ENCODE peak calls at places on chromosome 1, in nine cellular contexts. One of them, this sample, is unnamed. For H3K4me1, the result is how much of the 10 kb centered on the place peaks cover.

GRCh38 chr1:108049083-108049819 is 84.3 kb upstream of the VAV3 start:
- DNase-seq in neuronal stem cell: no peak
- DNase-seq in cardiac muscle cell: peak
- DNase-seq in Caco-2: peak
- DNase-seq in adipocyte: peak
- DNase-seq in effector memory CD4-positive, alpha-beta T cell: no peak
- DNase-seq in SJSA1: no peak
- DNase-seq in IMR-90: no peak
- DNase-seq in body of pancreas: peak
- DNase-seq in this sample: peak

GRCh38 chr1:118788372-118788955 is 199.7 kb downstream of the TBX15 start:
- DNase-seq in cardiac muscle cell: no peak
- DNase-seq in Caco-2: no peak
- DNase-seq in SJSA1: no peak
- DNase-seq in body of pancreas: no peak
- DNase-seq in IMR-90: no peak
- DNase-seq in neuronal stem cell: no peak
- DNase-seq in adipocyte: no peak
- DNase-seq in effector memory CD4-positive, alpha-beta T cell: no peak
- DNase-seq in this sample: peak

GRCh38 chr1:152861374-152861773 is 1.6 kb downstream of the LCE7A start:
- DNase-seq in body of pancreas: no peak
- DNase-seq in Caco-2: no peak
- DNase-seq in adipocyte: no peak
- DNase-seq in SJSA1: no peak
- DNase-seq in cardiac muscle cell: no peak
- DNase-seq in effector memory CD4-positive, alpha-beta T cell: no peak
- DNase-seq in IMR-90: no peak
- DNase-seq in neuronal stem cell: no peak
- DNase-seq in this sample: no peak

GRCh38 chr1:84339503-84339902 is 38.0 kb downstream of the SAMD13 start:
- DNase-seq in Caco-2: no peak
- DNase-seq in IMR-90: peak
- DNase-seq in body of pancreas: no peak
- DNase-seq in adipocyte: no peak
- DNase-seq in effector memory CD4-positive, alpha-beta T cell: no peak
- DNase-seq in SJSA1: no peak
- DNase-seq in cardiac muscle cell: no peak
- DNase-seq in neuronal stem cell: no peak
- DNase-seq in this sample: no peak

GRCh38 chr1:193685986-193686385 is 499.6 kb upstream of the B3GALT2 start:
- DNase-seq in cardiac muscle cell: no peak
- DNase-seq in adipocyte: no peak
- DNase-seq in body of pancreas: no peak
- DNase-seq in neuronal stem cell: no peak
- DNase-seq in IMR-90: no peak
- DNase-seq in effector memory CD4-positive, alpha-beta T cell: no peak
- DNase-seq in Caco-2: no peak
- DNase-seq in SJSA1: no peak
- DNase-seq in this sample: no peak

GRCh38 chr1:176705585-176705984 is 242.6 kb downstream of the PAPPA2 start:
- DNase-seq in adipocyte: no peak
- DNase-seq in SJSA1: no peak
- DNase-seq in cardiac muscle cell: no peak
- DNase-seq in body of pancreas: no peak
- DNase-seq in Caco-2: no peak
- DNase-seq in IMR-90: no peak
- DNase-seq in effector memory CD4-positive, alpha-beta T cell: no peak
- DNase-seq in neuronal stem cell: no peak
- DNase-seq in this sample: no peak

GRCh38 chr1:45863117-45863670 is 59.8 kb downstream of the MAST2 start:
- DNase-seq in cardiac muscle cell: no peak
- DNase-seq in adipocyte: no peak
- DNase-seq in effector memory CD4-positive, alpha-beta T cell: no peak
- DNase-seq in Caco-2: no peak
- DNase-seq in body of pancreas: no peak
- DNase-seq in neuronal stem cell: no peak
- DNase-seq in SJSA1: no peak
- DNase-seq in IMR-90: no peak
- DNase-seq in this sample: no peak

GRCh38 chr1:85580046-85580411 is 532 bp upstream of the CCN1 start:
- DNase-seq in SJSA1: peak
- DNase-seq in IMR-90: peak
- DNase-seq in Caco-2: peak
- DNase-seq in body of pancreas: peak
- DNase-seq in adipocyte: peak
- DNase-seq in neuronal stem cell: no peak
- DNase-seq in effector memory CD4-positive, alpha-beta T cell: no peak
- DNase-seq in cardiac muscle cell: peak
- DNase-seq in this sample: peak

GRCh38 chr1:244833734-244834595 is 1.5 kb upstream of the COX20 start:
- DNase-seq in cardiac muscle cell: peak
- DNase-seq in effector memory CD4-positive, alpha-beta T cell: peak
- DNase-seq in SJSA1: peak
- DNase-seq in neuronal stem cell: peak
- DNase-seq in body of pancreas: peak
- DNase-seq in IMR-90: peak
- DNase-seq in Caco-2: peak
- DNase-seq in adipocyte: peak
- DNase-seq in this sample: peak

GRCh38 chr1:2378956-2379732 is 12.2 kb downstream of the MORN1 start:
- DNase-seq in body of pancreas: no peak
- DNase-seq in cardiac muscle cell: no peak
- DNase-seq in SJSA1: no peak
- DNase-seq in neuronal stem cell: no peak
- DNase-seq in IMR-90: no peak
- DNase-seq in adipocyte: no peak
- DNase-seq in effector memory CD4-positive, alpha-beta T cell: no peak
- DNase-seq in Caco-2: no peak
- DNase-seq in this sample: no peak

GRCh38 chr1:217472915-217473314 is 158.0 kb downstream of the GPATCH2 start:
- DNase-seq in IMR-90: peak
- DNase-seq in Caco-2: no peak
- DNase-seq in adipocyte: no peak
- DNase-seq in cardiac muscle cell: no peak
- DNase-seq in neuronal stem cell: no peak
- DNase-seq in effector memory CD4-positive, alpha-beta T cell: no peak
- DNase-seq in SJSA1: no peak
- DNase-seq in body of pancreas: no peak
- DNase-seq in this sample: no peak

GRCh38 chr1:66446261-66447001 is 87.5 kb upstream of the SGIP1 start:
- DNase-seq in effector memory CD4-positive, alpha-beta T cell: peak
- DNase-seq in neuronal stem cell: peak
- DNase-seq in SJSA1: no peak
- DNase-seq in Caco-2: peak
- DNase-seq in adipocyte: peak
- DNase-seq in IMR-90: peak
- DNase-seq in body of pancreas: peak
- DNase-seq in cardiac muscle cell: peak
- DNase-seq in this sample: peak

GRCh38 chr1:30514945-30515344 is 208.4 kb downstream of the MATN1 start:
- DNase-seq in IMR-90: no peak
- DNase-seq in neuronal stem cell: no peak
- DNase-seq in SJSA1: peak
- DNase-seq in effector memory CD4-positive, alpha-beta T cell: no peak
- DNase-seq in body of pancreas: no peak
- DNase-seq in cardiac muscle cell: no peak
- DNase-seq in adipocyte: no peak
- DNase-seq in Caco-2: no peak
- DNase-seq in this sample: no peak

GRCh38 chr1:214901718-214902117 is 180.8 kb upstream of the KCNK2 start:
- DNase-seq in body of pancreas: no peak
- DNase-seq in cardiac muscle cell: no peak
- DNase-seq in adipocyte: peak
- DNase-seq in SJSA1: no peak
- DNase-seq in Caco-2: no peak
- DNase-seq in IMR-90: peak
- DNase-seq in effector memory CD4-positive, alpha-beta T cell: no peak
- DNase-seq in neuronal stem cell: no peak
- DNase-seq in this sample: no peak

GRCh38 chr1:93777255-93777654 is 95.6 kb upstream of the BCAR3 start:
- DNase-seq in adipocyte: no peak
- DNase-seq in effector memory CD4-positive, alpha-beta T cell: no peak
- DNase-seq in body of pancreas: no peak
- DNase-seq in IMR-90: no peak
- DNase-seq in cardiac muscle cell: no peak
- DNase-seq in Caco-2: no peak
- DNase-seq in neuronal stem cell: no peak
- DNase-seq in SJSA1: no peak
- DNase-seq in this sample: no peak

GRCh38 chr1:23759277-23759676 is 16.0 kb downstream of the ELOA start:
- DNase-seq in effector memory CD4-positive, alpha-beta T cell: no peak
- DNase-seq in cardiac muscle cell: no peak
- DNase-seq in adipocyte: peak
- DNase-seq in SJSA1: no peak
- DNase-seq in Caco-2: no peak
- DNase-seq in body of pancreas: no peak
- DNase-seq in neuronal stem cell: no peak
- DNase-seq in IMR-90: peak
- DNase-seq in this sample: no peak

GRCh38 chr1:33443705-33444180 is 12.8 kb upstream of the PHC2 start:
- DNase-seq in SJSA1: no peak
- DNase-seq in Caco-2: no peak
- DNase-seq in IMR-90: no peak
- DNase-seq in adipocyte: no peak
- DNase-seq in effector memory CD4-positive, alpha-beta T cell: no peak
- DNase-seq in body of pancreas: no peak
- DNase-seq in neuronal stem cell: no peak
- DNase-seq in cardiac muscle cell: peak
- DNase-seq in this sample: peak

DNA sequence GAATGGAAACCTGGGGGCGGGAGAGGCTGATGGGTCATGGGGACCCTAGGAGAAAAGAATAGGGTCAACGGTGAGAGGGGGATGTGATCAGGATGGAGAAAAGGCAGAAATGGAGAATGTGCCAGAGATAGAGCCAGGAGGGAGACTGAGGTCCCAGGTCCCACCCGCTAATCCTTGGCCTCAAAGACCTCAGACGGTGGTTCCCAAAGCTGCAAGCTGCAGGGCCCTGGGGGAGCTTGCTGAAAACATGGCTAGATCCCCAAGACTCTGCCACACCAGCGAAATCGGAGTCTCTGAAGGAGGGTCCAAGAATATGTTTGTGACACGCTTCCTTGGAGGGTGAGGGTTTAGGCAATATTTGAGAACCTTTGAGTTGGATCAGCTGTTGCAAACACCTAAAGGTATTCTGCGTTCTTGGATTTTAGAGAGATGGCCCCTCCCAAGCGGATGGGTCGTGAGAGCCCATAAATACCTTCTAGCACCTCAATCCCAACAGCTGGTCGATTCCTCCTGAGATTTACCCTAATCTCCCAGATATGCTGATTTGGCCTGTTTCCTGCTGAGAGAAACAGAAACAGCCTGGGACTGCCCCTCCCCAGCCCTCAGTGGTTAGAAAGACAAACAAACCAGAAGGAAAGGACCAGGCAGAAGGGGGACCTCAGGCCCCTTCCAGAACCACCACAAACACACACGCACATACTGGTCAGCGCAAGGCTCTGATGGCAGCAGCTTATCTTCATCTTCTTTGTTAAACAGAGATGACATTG is 3.5 kb downstream of the C1orf232 start:
- DNase-seq in Caco-2: no peak
- DNase-seq in SJSA1: no peak
- DNase-seq in neuronal stem cell: no peak
- DNase-seq in IMR-90: peak
- DNase-seq in adipocyte: no peak
- DNase-seq in body of pancreas: no peak
- DNase-seq in effector memory CD4-positive, alpha-beta T cell: no peak
- DNase-seq in cardiac muscle cell: no peak
- DNase-seq in this sample: no peak
- H3K4me1 ChIP-seq in Caco-2: under half
- H3K4me1 ChIP-seq in SJSA1: under half
- H3K4me1 ChIP-seq in neuronal stem cell: under half
- H3K4me1 ChIP-seq in IMR-90: under half
- H3K4me1 ChIP-seq in adipocyte: under half
- H3K4me1 ChIP-seq in body of pancreas: under half
- H3K4me1 ChIP-seq in effector memory CD4-positive, alpha-beta T cell: under half
- H3K4me1 ChIP-seq in cardiac muscle cell: under half
- H3K4me1 ChIP-seq in this sample: under half

GRCh38 chr1:207763972-207764371 is 12.1 kb downstream of the CD46 start:
- DNase-seq in body of pancreas: no peak
- DNase-seq in IMR-90: no peak
- DNase-seq in neuronal stem cell: no peak
- DNase-seq in Caco-2: no peak
- DNase-seq in SJSA1: no peak
- DNase-seq in effector memory CD4-positive, alpha-beta T cell: no peak
- DNase-seq in cardiac muscle cell: no peak
- DNase-seq in adipocyte: no peak
- DNase-seq in this sample: no peak

GRCh38 chr1:207762622-207763021 is 10.8 kb downstream of the CD46 start:
- DNase-seq in body of pancreas: no peak
- DNase-seq in IMR-90: no peak
- DNase-seq in cardiac muscle cell: no peak
- DNase-seq in effector memory CD4-positive, alpha-beta T cell: no peak
- DNase-seq in Caco-2: no peak
- DNase-seq in adipocyte: no peak
- DNase-seq in SJSA1: no peak
- DNase-seq in neuronal stem cell: no peak
- DNase-seq in this sample: no peak

DNA sequence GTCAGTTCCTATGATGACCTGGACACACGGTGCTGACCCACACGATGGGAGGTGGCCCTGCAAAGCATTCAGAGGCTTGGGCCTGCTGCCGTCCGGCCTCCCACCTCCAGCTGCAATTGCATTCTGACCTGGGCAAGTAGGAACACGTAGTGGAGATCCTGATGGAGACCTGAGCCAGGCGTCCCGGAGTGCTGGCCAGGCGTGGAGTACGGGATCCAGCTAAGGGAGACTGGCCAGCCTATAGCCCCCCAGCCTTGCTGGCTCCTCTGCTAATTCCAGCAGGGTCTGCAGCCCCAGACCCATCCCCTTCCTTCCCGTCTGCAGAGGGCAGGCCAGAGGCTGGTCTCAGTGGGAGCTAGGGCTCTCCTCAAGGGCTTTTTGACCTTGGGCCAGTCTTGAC is 11.2 kb downstream of the CD46 start:
- DNase-seq in Caco-2: no peak
- DNase-seq in effector memory CD4-positive, alpha-beta T cell: no peak
- DNase-seq in IMR-90: no peak
- DNase-seq in adipocyte: no peak
- DNase-seq in SJSA1: no peak
- DNase-seq in neuronal stem cell: no peak
- DNase-seq in cardiac muscle cell: no peak
- DNase-seq in body of pancreas: no peak
- DNase-seq in this sample: no peak
- H3K4me3 ChIP-seq in Caco-2: no peak
- H3K4me3 ChIP-seq in effector memory CD4-positive, alpha-beta T cell: no peak
- H3K4me3 ChIP-seq in IMR-90: no peak
- H3K4me3 ChIP-seq in adipocyte: no peak
- H3K4me3 ChIP-seq in SJSA1: no peak
- H3K4me3 ChIP-seq in neuronal stem cell: no peak
- H3K4me3 ChIP-seq in cardiac muscle cell: no peak
- H3K4me3 ChIP-seq in body of pancreas: no peak
- H3K4me3 ChIP-seq in this sample: no peak

GRCh38 chr1:234985007-234985370 is 143.6 kb downstream of the TOMM20 start:
- DNase-seq in SJSA1: no peak
- DNase-seq in effector memory CD4-positive, alpha-beta T cell: no peak
- DNase-seq in adipocyte: no peak
- DNase-seq in body of pancreas: no peak
- DNase-seq in cardiac muscle cell: no peak
- DNase-seq in IMR-90: no peak
- DNase-seq in Caco-2: no peak
- DNase-seq in neuronal stem cell: no peak
- DNase-seq in this sample: no peak
- H3K4me1 ChIP-seq in SJSA1: half or more
- H3K4me1 ChIP-seq in effector memory CD4-positive, alpha-beta T cell: under half
- H3K4me1 ChIP-seq in adipocyte: half or more
- H3K4me1 ChIP-seq in body of pancreas: half or more
- H3K4me1 ChIP-seq in cardiac muscle cell: under half
- H3K4me1 ChIP-seq in IMR-90: under half
- H3K4me1 ChIP-seq in Caco-2: half or more
- H3K4me1 ChIP-seq in neuronal stem cell: under half
- H3K4me1 ChIP-seq in this sample: under half

GRCh38 chr1:184222561-184223157 is 164.2 kb upstream of the C1orf21 start:
- DNase-seq in adipocyte: peak
- DNase-seq in neuronal stem cell: no peak
- DNase-seq in SJSA1: no peak
- DNase-seq in cardiac muscle cell: peak
- DNase-seq in IMR-90: peak
- DNase-seq in body of pancreas: peak
- DNase-seq in Caco-2: peak
- DNase-seq in effector memory CD4-positive, alpha-beta T cell: peak
- DNase-seq in this sample: peak
- H3K4me3 ChIP-seq in adipocyte: peak
- H3K4me3 ChIP-seq in neuronal stem cell: no peak
- H3K4me3 ChIP-seq in SJSA1: no peak
- H3K4me3 ChIP-seq in cardiac muscle cell: no peak
- H3K4me3 ChIP-seq in IMR-90: no peak
- H3K4me3 ChIP-seq in body of pancreas: no peak
- H3K4me3 ChIP-seq in Caco-2: no peak
- H3K4me3 ChIP-seq in effector memory CD4-positive, alpha-beta T cell: no peak
- H3K4me3 ChIP-seq in this sample: no peak